ENCODE peak calls at places on chromosomes 7 and 10, in six cellular contexts. P, N, R, X, F and I are unnamed samples.

GRCh38 chr10:132982301-132982989 is 40.1 kb upstream of the CFAP46 start:
- DNase-seq in P (no peak), N (no peak), R (no peak), X (no peak), F (no peak), I (no peak)

GRCh38 chr10:49359349-49360231 is 36.3 kb downstream of the DRGX start:
- DNase-seq in P (no peak), N (peak; percentile 26), R (no peak), X (no peak), F (no peak), I (no peak)

GRCh38 chr7:45591101-45591906 is 17.1 kb downstream of the ADCY1 start:
- DNase-seq in P (no peak), N (no peak), R (no peak), X (peak; percentile 56), F (no peak), I (no peak)

GRCh38 chr10:103543617-103544525 is 50.4 kb downstream of the NEURL1 start:
- DNase-seq in P (no peak), N (no peak), R (no peak), X (no peak), F (no peak), I (no peak)

GRCh38 chr7:5296015-5296621 is 13.4 kb downstream of the SLC29A4 start:
- DNase-seq in P (no peak), N (no peak), R (no peak), X (no peak), F (peak; percentile 86), I (no peak)

GRCh38 chr7:102073931-102074880 is 212.5 kb upstream of the SH2B2 start:
- DNase-seq in P (peak; percentile 45), N (no peak), R (no peak), X (no peak), F (no peak), I (no peak)

GRCh38 chr10:14360515-14360914 is 29.8 kb upstream of the FRMD4A start:
- DNase-seq in P (no peak), N (no peak), R (no peak), X (no peak), F (no peak), I (no peak)

GRCh38 chr10:132532174-132532573 is 5.4 kb upstream of the INPP5A start:
- DNase-seq in P (no peak), N (no peak), R (no peak), X (no peak), F (no peak), I (no peak)

GRCh38 chr7:69597278-69598076 is 798 bp upstream of the AUTS2 start:
- DNase-seq in P (no peak), N (peak; percentile 67), R (peak; percentile 9), X (peak; percentile 79), F (peak; percentile 51), I (no peak)

GRCh38 chr10:95519132-95519487 is 42.1 kb downstream of the SORBS1 start:
- DNase-seq in P (no peak), N (no peak), R (no peak), X (no peak), F (no peak), I (no peak)

GRCh38 chr10:5096108-5096507 is 1.9 kb downstream of the AKR1C3 start:
- DNase-seq in P (no peak), N (no peak), R (no peak), X (no peak), F (no peak), I (no peak)

GRCh38 chr7:50614721-50615518 is 49.7 kb upstream of the DDC start:
- DNase-seq in P (peak; percentile 39), N (peak; percentile 36), R (peak; percentile 21), X (no peak), F (no peak), I (no peak)

GRCh38 chr7:17041324-17041723 is 159.5 kb upstream of the AGR3 start:
- DNase-seq in P (no peak), N (no peak), R (no peak), X (no peak), F (no peak), I (peak; percentile 58)

GRCh38 chr10:93804200-93804599 is 46.5 kb downstream of the LGI1 start:
- DNase-seq in P (no peak), N (no peak), R (no peak), X (no peak), F (peak; percentile 53), I (no peak)

GRCh38 chr10:778626-779330 is 89.3 kb upstream of the DIP2C start:
- DNase-seq in P (no peak), N (no peak), R (no peak), X (peak; percentile 48), F (no peak), I (no peak)

GRCh38 chr10:113122947-113123346 is 172.9 kb downstream of the TCF7L2 start:
- DNase-seq in P (no peak), N (no peak), R (no peak), X (no peak), F (no peak), I (no peak)

GRCh38 chr10:132110091-132110490 is 44.3 kb downstream of the JAKMIP3 start:
- DNase-seq in P (no peak), N (no peak), R (no peak), X (peak; percentile 51), F (no peak), I (no peak)

GRCh38 chr10:70694410-70695179 is 22.3 kb downstream of the ADAMTS14 start:
- DNase-seq in P (no peak), N (no peak), R (no peak), X (no peak), F (no peak), I (no peak)

GRCh38 chr7:151249034-151249731 is 689 bp upstream of the SMARCD3 start:
- DNase-seq in P (peak; percentile 54), N (peak; percentile 57), R (peak; percentile 25), X (peak; percentile 85), F (peak; percentile 54), I (no peak)

GRCh38 chr10:12062754-12063482 is 5.8 kb upstream of the DHTKD1 start:
- DNase-seq in P (no peak), N (no peak), R (no peak), X (no peak), F (no peak), I (no peak)

GRCh38 chr10:14583252-14583651 is 191.4 kb downstream of the FAM107B start:
- DNase-seq in P (peak; percentile 72), N (no peak), R (peak; percentile 80), X (no peak), F (no peak), I (no peak)

GRCh38 chr10:47088656-47089354 is 177.6 kb downstream of the PTPN20 start:
- DNase-seq in P (no peak), N (no peak), R (no peak), X (no peak), F (no peak), I (no peak)

GRCh38 chr7:39682042-39682441 is 58.7 kb downstream of the RALA start:
- DNase-seq in P (no peak), N (no peak), R (no peak), X (no peak), F (no peak), I (no peak)

GRCh38 chr10:29569778-29570177 is 65.0 kb downstream of the SVIL start:
- DNase-seq in P (no peak), N (no peak), R (no peak), X (no peak), F (no peak), I (no peak)

GRCh38 chr7:21469894-21470293 is 42.0 kb downstream of the SP4 start:
- DNase-seq in P (no peak), N (no peak), R (no peak), X (no peak), F (no peak), I (no peak)

GRCh38 chr7:116588225-116588624 is 63.4 kb downstream of the CAV1 start:
- DNase-seq in P (no peak), N (no peak), R (peak; percentile 78), X (no peak), F (peak; percentile 18), I (no peak)

GRCh38 chr7:45185864-45186250 is 28.3 kb downstream of the RAMP3 start:
- DNase-seq in P (no peak), N (no peak), R (no peak), X (no peak), F (no peak), I (no peak)

GRCh38 chr7:29854257-29854938 is 48.1 kb downstream of the WIPF3 start:
- DNase-seq in P (no peak), N (peak; percentile 75), R (no peak), X (no peak), F (no peak), I (no peak)

GRCh38 chr7:50805425-50806130 is 22.9 kb upstream of the GRB10 start:
- DNase-seq in P (no peak), N (no peak), R (no peak), X (no peak), F (no peak), I (no peak)

GRCh38 chr7:97187067-97187466 is 69.6 kb downstream of the SDHAF3 start:
- DNase-seq in P (no peak), N (no peak), R (no peak), X (no peak), F (no peak), I (peak; percentile 56)

GRCh38 chr7:30938435-30939316 is 25.1 kb upstream of the GHRHR start:
- DNase-seq in P (peak; percentile 91), N (peak; percentile 87), R (peak; percentile 83), X (peak; percentile 89), F (peak; percentile 90), I (no peak)

GRCh38 chr7:40714338-40715052 is 579.7 kb downstream of the SUGCT start:
- DNase-seq in P (no peak), N (no peak), R (no peak), X (no peak), F (no peak), I (no peak)

GRCh38 chr10:133616371-133617130 is 10.0 kb downstream of the FRG2B start:
- DNase-seq in P (peak; percentile 23), N (no peak), R (no peak), X (no peak), F (no peak), I (no peak)

GRCh38 chr10:121580276-121581116 is 17.7 kb downstream of the FGFR2 start:
- DNase-seq in P (no peak), N (no peak), R (no peak), X (no peak), F (peak; percentile 51), I (no peak)
- H3K4me3 ChIP-seq in P (no peak overlapping the region), N (no peak overlapping the region), R (no peak overlapping the region), X (no peak overlapping the region), F (no peak overlapping the region), I (no peak overlapping the region)

GRCh38 chr10:75294866-75295692 is 59.3 kb upstream of the COMTD1 start:
- DNase-seq in P (peak; percentile 74), N (peak; percentile 96), R (peak; percentile 48), X (peak; percentile 93), F (peak; percentile 77), I (peak; percentile 65)
- TF ChIP-seq CTCF in P (peak; percentile 33), N (peak; percentile 2), R (peak; percentile 4), X (no peak), F (peak; percentile 45), I (peak; percentile 15)

GRCh38 chr7:135147341-135147898 is 452 bp upstream of the TMEM140 start:
- DNase-seq in P (no peak), N (no peak), R (no peak), X (no peak), F (no peak), I (no peak)
- H3K4me3 ChIP-seq in P (peak overlapping the region; percentile 44), N (no peak overlapping the region), R (peak overlapping the region; percentile 87), X (peak overlapping the region; percentile 57), F (no peak overlapping the region), I (no peak overlapping the region)

DNA sequence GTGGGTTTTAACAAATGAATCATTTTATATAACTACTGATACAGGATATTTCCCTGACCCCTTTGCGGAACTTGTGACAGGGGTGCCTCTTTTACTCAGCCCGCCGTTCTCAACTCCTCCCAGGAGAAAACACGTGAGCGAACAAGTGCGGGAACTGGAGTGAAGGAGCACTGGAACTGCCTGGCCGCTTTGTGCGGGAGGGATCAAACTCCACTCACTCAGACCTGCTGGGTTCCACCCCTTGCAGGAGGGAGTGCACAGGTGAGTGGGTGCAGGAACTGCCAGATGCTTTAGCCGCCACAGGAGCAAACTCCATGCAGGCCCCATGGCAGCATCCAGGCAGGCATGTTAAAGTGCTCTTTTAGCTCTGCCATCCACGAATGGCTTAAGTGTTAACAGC is 513.4 kb upstream of the GRM3 start:
- DNase-seq in P (no peak), N (no peak), R (no peak), X (peak; percentile 55), F (no peak), I (no peak)
- TF ChIP-seq CTCF in P (no peak), N (no peak), R (no peak), X (no peak), F (no peak), I (no peak)